ENCODE peak calls at places on chromosomes 12 and 14, in six cellular contexts. One of them, this sample, is unnamed.

GRCh38 chr14:37585101-37585479 is 10.0 kb downstream of the FOXA1 start:
- DNase-seq in gastrocnemius medialis: no peak
- DNase-seq in tibial nerve: no peak
- DNase-seq in A673: no peak
- DNase-seq in body of pancreas: no peak
- DNase-seq in heart left ventricle: no peak
- DNase-seq in this sample: no peak

GRCh38 chr14:31122098-31122611 is 85.4 kb downstream of the HECTD1 start:
- DNase-seq in gastrocnemius medialis: no peak
- DNase-seq in tibial nerve: no peak
- DNase-seq in A673: no peak
- DNase-seq in body of pancreas: no peak
- DNase-seq in heart left ventricle: no peak
- DNase-seq in this sample: peak

GRCh38 chr14:68695326-68695768 is 97.5 kb downstream of the ZFP36L1 start:
- DNase-seq in gastrocnemius medialis: peak
- DNase-seq in tibial nerve: peak
- DNase-seq in A673: peak
- DNase-seq in body of pancreas: no peak
- DNase-seq in heart left ventricle: no peak
- DNase-seq in this sample: peak

GRCh38 chr12:94169966-94170689 is 21.8 kb downstream of the PLXNC1 start:
- DNase-seq in gastrocnemius medialis: no peak
- DNase-seq in tibial nerve: no peak
- DNase-seq in A673: no peak
- DNase-seq in body of pancreas: no peak
- DNase-seq in heart left ventricle: no peak
- DNase-seq in this sample: no peak

GRCh38 chr14:68623828-68624227 is 169.0 kb downstream of the ZFP36L1 start:
- DNase-seq in gastrocnemius medialis: no peak
- DNase-seq in tibial nerve: no peak
- DNase-seq in A673: no peak
- DNase-seq in body of pancreas: no peak
- DNase-seq in heart left ventricle: no peak
- DNase-seq in this sample: no peak

GRCh38 chr12:30110970-30111586 is 327.3 kb upstream of the TMTC1 start:
- DNase-seq in gastrocnemius medialis: no peak
- DNase-seq in tibial nerve: no peak
- DNase-seq in A673: peak
- DNase-seq in body of pancreas: no peak
- DNase-seq in heart left ventricle: no peak
- DNase-seq in this sample: peak

GRCh38 chr14:28952161-28952560 is 185.6 kb downstream of the FOXG1 start:
- DNase-seq in gastrocnemius medialis: no peak
- DNase-seq in tibial nerve: no peak
- DNase-seq in A673: no peak
- DNase-seq in body of pancreas: no peak
- DNase-seq in heart left ventricle: no peak
- DNase-seq in this sample: no peak

GRCh38 chr12:108724054-108724889 is 7.0 kb downstream of the CORO1C start:
- DNase-seq in gastrocnemius medialis: no peak
- DNase-seq in tibial nerve: peak
- DNase-seq in A673: peak
- DNase-seq in body of pancreas: no peak
- DNase-seq in heart left ventricle: no peak
- DNase-seq in this sample: peak

GRCh38 chr12:823043-823698 is 70.8 kb downstream of the WNK1 start:
- DNase-seq in gastrocnemius medialis: no peak
- DNase-seq in tibial nerve: no peak
- DNase-seq in A673: no peak
- DNase-seq in body of pancreas: no peak
- DNase-seq in heart left ventricle: no peak
- DNase-seq in this sample: no peak

GRCh38 chr12:64943686-64944085 is 119.2 kb downstream of the TBC1D30 start:
- DNase-seq in gastrocnemius medialis: no peak
- DNase-seq in tibial nerve: no peak
- DNase-seq in A673: no peak
- DNase-seq in body of pancreas: no peak
- DNase-seq in heart left ventricle: no peak
- DNase-seq in this sample: no peak

GRCh38 chr12:10718279-10718821 is 4.8 kb downstream of the YBX3 start:
- DNase-seq in gastrocnemius medialis: peak
- DNase-seq in tibial nerve: no peak
- DNase-seq in A673: peak
- DNase-seq in body of pancreas: no peak
- DNase-seq in heart left ventricle: no peak
- DNase-seq in this sample: peak

GRCh38 chr12:110578522-110579238 is 4.4 kb downstream of the PPTC7 start:
- DNase-seq in gastrocnemius medialis: no peak
- DNase-seq in tibial nerve: no peak
- DNase-seq in A673: no peak
- DNase-seq in body of pancreas: no peak
- DNase-seq in heart left ventricle: no peak
- DNase-seq in this sample: no peak

GRCh38 chr14:56805201-56805991 is 4.9 kb downstream of the OTX2 start:
- DNase-seq in gastrocnemius medialis: no peak
- DNase-seq in tibial nerve: no peak
- DNase-seq in A673: no peak
- DNase-seq in body of pancreas: no peak
- DNase-seq in heart left ventricle: no peak
- DNase-seq in this sample: no peak

GRCh38 chr12:13000616-13000934 is 510 bp upstream of the HEBP1 start:
- DNase-seq in gastrocnemius medialis: no peak
- DNase-seq in tibial nerve: no peak
- DNase-seq in A673: no peak
- DNase-seq in body of pancreas: no peak
- DNase-seq in heart left ventricle: no peak
- DNase-seq in this sample: no peak

GRCh38 chr14:94933411-94933964 is 163.6 kb upstream of the GSC start:
- DNase-seq in gastrocnemius medialis: no peak
- DNase-seq in tibial nerve: no peak
- DNase-seq in A673: no peak
- DNase-seq in body of pancreas: no peak
- DNase-seq in heart left ventricle: no peak
- DNase-seq in this sample: no peak

GRCh38 chr14:21880918-21881317 is 207.3 kb upstream of the OR4E1 start:
- DNase-seq in gastrocnemius medialis: no peak
- DNase-seq in tibial nerve: no peak
- DNase-seq in A673: no peak
- DNase-seq in body of pancreas: no peak
- DNase-seq in heart left ventricle: no peak
- DNase-seq in this sample: no peak

GRCh38 chr14:74945261-74945851 is 10.0 kb downstream of the PGF start:
- DNase-seq in gastrocnemius medialis: no peak
- DNase-seq in tibial nerve: no peak
- DNase-seq in A673: peak
- DNase-seq in body of pancreas: peak
- DNase-seq in heart left ventricle: no peak
- DNase-seq in this sample: peak

GRCh38 chr12:94706250-94706661 is 55.9 kb upstream of the TMCC3 start:
- DNase-seq in gastrocnemius medialis: no peak
- DNase-seq in tibial nerve: no peak
- DNase-seq in A673: no peak
- DNase-seq in body of pancreas: no peak
- DNase-seq in heart left ventricle: no peak
- DNase-seq in this sample: no peak

GRCh38 chr12:52713960-52714886 is 10.9 kb upstream of the KRT77 start:
- DNase-seq in gastrocnemius medialis: no peak
- DNase-seq in tibial nerve: no peak
- DNase-seq in A673: no peak
- DNase-seq in body of pancreas: no peak
- DNase-seq in heart left ventricle: no peak
- DNase-seq in this sample: no peak

GRCh38 chr12:97404549-97404948 is 58.1 kb upstream of the RMST start:
- DNase-seq in gastrocnemius medialis: no peak
- DNase-seq in tibial nerve: peak
- DNase-seq in A673: peak
- DNase-seq in body of pancreas: peak
- DNase-seq in heart left ventricle: no peak
- DNase-seq in this sample: no peak

GRCh38 chr14:94903338-94903737 is 133.4 kb upstream of the GSC start:
- DNase-seq in gastrocnemius medialis: no peak
- DNase-seq in tibial nerve: no peak
- DNase-seq in A673: no peak
- DNase-seq in body of pancreas: no peak
- DNase-seq in heart left ventricle: no peak
- DNase-seq in this sample: no peak

GRCh38 chr12:79983492-79983891 is 48.6 kb upstream of the PPP1R12A start:
- DNase-seq in gastrocnemius medialis: no peak
- DNase-seq in tibial nerve: no peak
- DNase-seq in A673: peak
- DNase-seq in body of pancreas: no peak
- DNase-seq in heart left ventricle: no peak
- DNase-seq in this sample: peak

GRCh38 chr12:31651893-31652521 is 7.5 kb upstream of the ETFBKMT start:
- DNase-seq in gastrocnemius medialis: no peak
- DNase-seq in tibial nerve: no peak
- DNase-seq in A673: no peak
- DNase-seq in body of pancreas: no peak
- DNase-seq in heart left ventricle: no peak
- DNase-seq in this sample: peak

GRCh38 chr12:98594050-98594853 is 766 bp downstream of the SLC25A3 start:
- DNase-seq in gastrocnemius medialis: peak
- DNase-seq in tibial nerve: peak
- DNase-seq in A673: peak
- DNase-seq in body of pancreas: peak
- DNase-seq in heart left ventricle: peak
- DNase-seq in this sample: no peak

GRCh38 chr12:52372216-52373154 is 5.2 kb upstream of the KRT85 start:
- DNase-seq in gastrocnemius medialis: peak
- DNase-seq in tibial nerve: peak
- DNase-seq in A673: peak
- DNase-seq in body of pancreas: peak
- DNase-seq in heart left ventricle: peak
- DNase-seq in this sample: peak

GRCh38 chr14:99257673-99258221 is 14.2 kb downstream of the BCL11B start:
- DNase-seq in gastrocnemius medialis: no peak
- DNase-seq in tibial nerve: no peak
- DNase-seq in A673: no peak
- DNase-seq in body of pancreas: no peak
- DNase-seq in heart left ventricle: no peak
- DNase-seq in this sample: no peak

GRCh38 chr14:99257122-99257672 is 14.8 kb downstream of the BCL11B start:
- DNase-seq in gastrocnemius medialis: no peak
- DNase-seq in tibial nerve: no peak
- DNase-seq in A673: no peak
- DNase-seq in body of pancreas: no peak
- DNase-seq in heart left ventricle: no peak
- DNase-seq in this sample: no peak

GRCh38 chr14:99258341-99258781 is 13.6 kb downstream of the BCL11B start:
- DNase-seq in gastrocnemius medialis: no peak
- DNase-seq in tibial nerve: no peak
- DNase-seq in A673: no peak
- DNase-seq in body of pancreas: no peak
- DNase-seq in heart left ventricle: no peak
- DNase-seq in this sample: no peak

GRCh38 chr14:99255621-99256482 is 16.1 kb downstream of the BCL11B start:
- DNase-seq in gastrocnemius medialis: no peak
- DNase-seq in tibial nerve: no peak
- DNase-seq in A673: no peak
- DNase-seq in body of pancreas: no peak
- DNase-seq in heart left ventricle: no peak
- DNase-seq in this sample: no peak

GRCh38 chr14:99256483-99256874 is 15.5 kb downstream of the BCL11B start:
- DNase-seq in gastrocnemius medialis: no peak
- DNase-seq in tibial nerve: no peak
- DNase-seq in A673: no peak
- DNase-seq in body of pancreas: no peak
- DNase-seq in heart left ventricle: no peak
- DNase-seq in this sample: no peak
- H3K4me3 ChIP-seq in gastrocnemius medialis: no peak
- H3K4me3 ChIP-seq in tibial nerve: no peak
- H3K4me3 ChIP-seq in A673: no peak
- H3K4me3 ChIP-seq in body of pancreas: no peak
- H3K4me3 ChIP-seq in heart left ventricle: no peak
- H3K4me3 ChIP-seq in this sample: no peak

GRCh38 chr12:7907009-7907408 is 29.0 kb downstream of the SLC2A3 start:
- DNase-seq in gastrocnemius medialis: no peak
- DNase-seq in tibial nerve: peak
- DNase-seq in A673: peak
- DNase-seq in body of pancreas: peak
- DNase-seq in heart left ventricle: no peak
- DNase-seq in this sample: peak
- TF ChIP-seq CTCF in gastrocnemius medialis: no peak
- TF ChIP-seq CTCF in tibial nerve: no peak
- TF ChIP-seq CTCF in A673: peak
- TF ChIP-seq CTCF in body of pancreas: no peak
- TF ChIP-seq CTCF in heart left ventricle: no peak
- TF ChIP-seq CTCF in this sample: peak

DNA sequence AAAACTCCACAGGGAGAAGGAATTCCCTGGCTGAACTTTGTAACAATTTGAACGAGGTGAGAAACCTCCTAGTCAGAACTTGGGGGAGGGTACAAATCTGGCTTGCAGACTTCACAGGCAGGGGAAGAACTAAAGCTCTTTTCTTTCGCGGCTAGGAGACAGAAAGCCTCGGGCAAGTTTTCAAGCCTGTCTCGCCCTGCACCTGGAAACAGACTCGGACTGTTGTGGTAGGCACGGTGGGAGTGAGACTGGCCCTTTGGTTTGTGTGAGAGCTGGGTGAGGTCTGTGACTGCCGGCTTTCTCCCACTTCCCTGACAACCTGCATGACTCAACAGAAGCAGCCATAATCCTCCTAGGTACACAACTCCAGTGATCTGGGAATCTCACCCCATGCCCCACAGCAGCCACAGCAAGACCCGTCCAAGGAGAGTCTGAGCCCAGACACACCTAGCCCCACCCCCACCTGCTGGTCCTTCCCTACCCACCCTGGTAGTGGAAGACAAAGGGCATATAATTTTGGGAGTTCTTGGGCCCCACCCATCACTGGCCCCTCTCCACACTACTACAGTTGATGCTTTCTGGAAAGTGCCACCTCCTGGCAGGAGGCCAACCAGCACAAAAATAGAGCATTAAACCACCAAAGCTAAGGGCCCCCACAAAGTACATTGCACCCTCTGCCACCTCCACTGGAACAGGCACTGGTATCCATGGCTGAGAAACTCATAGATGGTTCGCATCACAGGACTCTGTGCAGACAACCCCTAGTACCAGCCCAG is 102.7 kb upstream of the ST8SIA1 start:
- DNase-seq in gastrocnemius medialis: no peak
- DNase-seq in tibial nerve: no peak
- DNase-seq in A673: no peak
- DNase-seq in body of pancreas: no peak
- DNase-seq in heart left ventricle: no peak
- DNase-seq in this sample: no peak
- H3K4me3 ChIP-seq in gastrocnemius medialis: no peak
- H3K4me3 ChIP-seq in tibial nerve: no peak
- H3K4me3 ChIP-seq in A673: no peak
- H3K4me3 ChIP-seq in body of pancreas: no peak
- H3K4me3 ChIP-seq in heart left ventricle: no peak
- H3K4me3 ChIP-seq in this sample: no peak

GRCh38 chr14:85296466-85297210 is 233.3 kb upstream of the FLRT2 start:
- DNase-seq in gastrocnemius medialis: no peak
- DNase-seq in tibial nerve: no peak
- DNase-seq in A673: no peak
- DNase-seq in body of pancreas: no peak
- DNase-seq in heart left ventricle: no peak
- DNase-seq in this sample: peak

GRCh38 chr14:85301506-85301905 is 228.4 kb upstream of the FLRT2 start:
- DNase-seq in gastrocnemius medialis: no peak
- DNase-seq in tibial nerve: no peak
- DNase-seq in A673: no peak
- DNase-seq in body of pancreas: no peak
- DNase-seq in heart left ventricle: no peak
- DNase-seq in this sample: no peak

GRCh38 chr14:85300119-85300518 is 229.8 kb upstream of the FLRT2 start:
- DNase-seq in gastrocnemius medialis: no peak
- DNase-seq in tibial nerve: no peak
- DNase-seq in A673: no peak
- DNase-seq in body of pancreas: no peak
- DNase-seq in heart left ventricle: no peak
- DNase-seq in this sample: no peak
- TF ChIP-seq CTCF in gastrocnemius medialis: no peak
- TF ChIP-seq CTCF in tibial nerve: no peak
- TF ChIP-seq CTCF in A673: no peak
- TF ChIP-seq CTCF in body of pancreas: no peak
- TF ChIP-seq CTCF in heart left ventricle: no peak
- TF ChIP-seq CTCF in this sample: no peak